ENCODE peak calls at places on chromosomes 11 and 22, in seven cellular contexts. V is AG08396; Q is kidney; H is AG20443; Y is activated CD4-positive, CD25-positive, alpha-beta regulatory T cell treated with anti-CD3 and anti-CD28 coated beads, Interleukin-2, amount 50 U/mL, for 16 hours; C is tibial artery; N is HTR-8/SVneo. B is an unnamed sample.

GRCh38 chr11:71247551-71248250 is 4.7 kb downstream of the SHANK2 start:
- DNase-seq in V (no peak), Q (no peak), H (peak; percentile 8), Y (no peak), C (no peak), N (no peak), B (peak; percentile 67)

GRCh38 chr11:6611092-6612007 is 666 bp downstream of the TAF10 start:
- DNase-seq in V (no peak), Q (peak; percentile 91), H (no peak), Y (no peak), C (peak; percentile 81), N (no peak), B (peak; percentile 37)

GRCh38 chr11:69156673-69157155 is 979 bp downstream of the SMIM38 start:
- DNase-seq in V (peak; percentile 36), Q (no peak), H (no peak), Y (no peak), C (no peak), N (no peak), B (no peak)

GRCh38 chr11:123434911-123435310 is 4.8 kb downstream of the GRAMD1B start:
- DNase-seq in V (no peak), Q (no peak), H (no peak), Y (no peak), C (no peak), N (no peak), B (no peak)

GRCh38 chr22:45540122-45540521 is 37.4 kb downstream of the FBLN1 start:
- DNase-seq in V (no peak), Q (no peak), H (no peak), Y (no peak), C (no peak), N (no peak), B (no peak)

GRCh38 chr11:45794169-45794568 is 10.8 kb upstream of the SLC35C1 start:
- DNase-seq in V (no peak), Q (no peak), H (no peak), Y (no peak), C (peak; percentile 31), N (no peak), B (no peak)

GRCh38 chr11:118201966-118202365 is 22.8 kb downstream of the JAML start:
- DNase-seq in V (no peak), Q (no peak), H (no peak), Y (no peak), C (no peak), N (no peak), B (no peak)

GRCh38 chr11:107819361-107820014 is 39.1 kb downstream of the SLC35F2 start:
- DNase-seq in V (no peak), Q (no peak), H (no peak), Y (no peak), C (no peak), N (peak; percentile 25), B (no peak)

GRCh38 chr22:48607901-48608650 is 1219.6 kb downstream of the BRD1 start:
- DNase-seq in V (no peak), Q (no peak), H (no peak), Y (no peak), C (no peak), N (no peak), B (no peak)

B was measured in testis.